ENCODE peak calls at places on chromosomes 3 and 15, in four cellular contexts. One of them, this sample, is unnamed.

GRCh38 chr15:89662893-89663673 is 7.8 kb upstream of the KIF7 start:
- DNase-seq in K562: no peak
- DNase-seq in GM12878: no peak
- DNase-seq in HepG2: no peak
- DNase-seq in this sample: no peak

GRCh38 chr15:74040115-74040850 is 42.1 kb downstream of the GOLGA6A start:
- DNase-seq in K562: no peak
- DNase-seq in GM12878: no peak
- DNase-seq in HepG2: no peak
- DNase-seq in this sample: peak; percentile 15

GRCh38 chr3:76990606-76991005 is 49.3 kb upstream of the ROBO2 start:
- DNase-seq in K562: no peak
- DNase-seq in GM12878: no peak
- DNase-seq in HepG2: no peak
- DNase-seq in this sample: no peak

GRCh38 chr3:24110051-24110450 is 165.0 kb downstream of the NR1D2 start:
- DNase-seq in K562: no peak
- DNase-seq in GM12878: no peak
- DNase-seq in HepG2: no peak
- DNase-seq in this sample: no peak

GRCh38 chr15:44084728-44085127 is 110.3 kb downstream of the FRMD5 start:
- DNase-seq in K562: no peak
- DNase-seq in GM12878: no peak
- DNase-seq in HepG2: no peak
- DNase-seq in this sample: no peak

GRCh38 chr15:96171271-96171739 is 159.2 kb upstream of the NR2F2 start:
- DNase-seq in K562: no peak
- DNase-seq in GM12878: no peak
- DNase-seq in HepG2: peak; percentile 88
- DNase-seq in this sample: peak; percentile 28

GRCh38 chr15:55343168-55343567 is 24.1 kb downstream of the PIGB start:
- DNase-seq in K562: no peak
- DNase-seq in GM12878: no peak
- DNase-seq in HepG2: no peak
- DNase-seq in this sample: no peak

GRCh38 chr15:28094732-28095521 is 4.2 kb downstream of the OCA2 start:
- DNase-seq in K562: no peak
- DNase-seq in GM12878: no peak
- DNase-seq in HepG2: no peak
- DNase-seq in this sample: no peak

GRCh38 chr15:49199666-49200065 is 29.6 kb downstream of the GALK2 start:
- DNase-seq in K562: no peak
- DNase-seq in GM12878: no peak
- DNase-seq in HepG2: no peak
- DNase-seq in this sample: no peak

GRCh38 chr15:68620721-68621528 is 42.1 kb downstream of the CORO2B start:
- DNase-seq in K562: no peak
- DNase-seq in GM12878: no peak
- DNase-seq in HepG2: no peak
- DNase-seq in this sample: no peak

GRCh38 chr3:48440590-48440958 is 517 bp downstream of the TMA7 start:
- DNase-seq in K562: no peak
- DNase-seq in GM12878: no peak
- DNase-seq in HepG2: no peak
- DNase-seq in this sample: no peak

GRCh38 chr3:53729130-53729529 is 117.1 kb downstream of the CHDH start:
- DNase-seq in K562: no peak
- DNase-seq in GM12878: no peak
- DNase-seq in HepG2: no peak
- DNase-seq in this sample: no peak

DNA sequence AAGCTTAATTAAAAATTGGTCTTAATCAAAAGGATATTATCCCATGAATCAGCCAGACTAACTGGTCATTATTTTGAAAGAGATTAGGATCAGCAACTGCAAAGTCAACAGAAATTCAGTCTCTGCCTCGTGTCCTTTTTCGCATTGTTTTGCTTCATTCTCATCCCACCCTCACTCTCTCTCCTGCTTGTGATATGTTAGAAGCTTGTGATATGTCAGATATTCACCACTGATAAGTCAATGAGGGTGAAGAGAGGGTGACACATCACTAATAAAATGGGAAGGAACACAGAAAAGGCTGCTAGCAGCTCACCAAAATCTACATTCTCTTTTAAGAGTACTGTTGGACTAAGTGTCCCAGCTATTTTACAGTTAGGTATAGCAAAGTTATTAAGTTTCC is 146.1 kb downstream of the SUCNR1 start:
- DNase-seq in K562: no peak
- DNase-seq in GM12878: no peak
- DNase-seq in HepG2: no peak
- DNase-seq in this sample: no peak
- TF ChIP-seq POLR2AphosphoS2 in K562: no peak
- TF ChIP-seq POLR2AphosphoS2 in GM12878: no peak
- TF ChIP-seq POLR2AphosphoS2 in HepG2: no peak
- TF ChIP-seq POLR2AphosphoS2 in this sample: no peak

DNA sequence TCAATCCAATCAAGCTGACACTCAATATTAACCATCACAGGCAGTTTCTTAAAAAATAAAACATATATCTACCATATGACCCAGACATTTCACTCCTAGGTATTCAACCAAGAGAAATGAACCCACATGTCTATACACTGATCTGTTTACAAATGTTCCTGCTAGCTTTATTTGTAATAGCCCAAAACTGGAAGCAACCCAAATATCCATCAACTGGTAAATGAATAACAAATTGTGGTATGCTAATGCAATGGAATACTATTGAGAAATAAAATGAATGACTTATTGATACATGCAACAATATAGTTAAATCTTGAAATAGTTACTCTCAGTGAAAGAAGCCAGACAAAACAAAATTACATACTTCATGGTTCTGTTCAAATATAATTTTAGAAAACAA is 373.6 kb downstream of the ZNF385D start:
- DNase-seq in K562: no peak
- DNase-seq in GM12878: no peak
- DNase-seq in HepG2: no peak
- DNase-seq in this sample: no peak
- H3K4me3 ChIP-seq in K562: no peak overlapping the region
- H3K4me3 ChIP-seq in GM12878: no peak overlapping the region
- H3K4me3 ChIP-seq in HepG2: no peak overlapping the region
- H3K4me3 ChIP-seq in this sample: no peak overlapping the region

DNA sequence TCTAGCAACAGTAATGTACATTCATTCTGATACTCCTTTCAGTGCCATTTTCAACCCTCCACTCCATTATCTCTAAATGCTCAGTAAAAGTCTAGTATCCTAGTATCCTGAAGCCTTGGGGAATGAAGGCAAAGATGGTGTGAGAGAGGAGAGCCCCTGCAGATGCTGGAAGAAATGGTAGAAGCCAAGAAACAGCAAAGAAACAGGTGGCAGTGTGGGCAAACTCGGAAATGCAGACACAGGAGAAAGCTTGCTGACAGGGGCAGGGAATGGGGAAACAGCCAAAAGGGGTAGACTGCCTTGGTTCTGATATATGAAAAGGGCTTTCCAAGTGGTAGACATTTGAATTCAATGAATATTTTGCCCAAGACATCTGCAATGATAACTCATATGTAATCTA is 34.2 kb upstream of the CASR start:
- DNase-seq in K562: no peak
- DNase-seq in GM12878: no peak
- DNase-seq in HepG2: no peak
- DNase-seq in this sample: no peak
- TF ChIP-seq RAD21 in K562: no peak
- TF ChIP-seq RAD21 in GM12878: no peak
- TF ChIP-seq RAD21 in HepG2: no peak
- TF ChIP-seq RAD21 in this sample: no peak

GRCh38 chr3:178703268-178703975 is 167.2 kb downstream of the KCNMB2 start:
- DNase-seq in K562: no peak
- DNase-seq in GM12878: no peak
- DNase-seq in HepG2: no peak
- DNase-seq in this sample: no peak
- TF ChIP-seq POLR2AphosphoS2 in K562: no peak
- TF ChIP-seq POLR2AphosphoS2 in GM12878: no peak
- TF ChIP-seq POLR2AphosphoS2 in HepG2: no peak
- TF ChIP-seq POLR2AphosphoS2 in this sample: no peak

DNA sequence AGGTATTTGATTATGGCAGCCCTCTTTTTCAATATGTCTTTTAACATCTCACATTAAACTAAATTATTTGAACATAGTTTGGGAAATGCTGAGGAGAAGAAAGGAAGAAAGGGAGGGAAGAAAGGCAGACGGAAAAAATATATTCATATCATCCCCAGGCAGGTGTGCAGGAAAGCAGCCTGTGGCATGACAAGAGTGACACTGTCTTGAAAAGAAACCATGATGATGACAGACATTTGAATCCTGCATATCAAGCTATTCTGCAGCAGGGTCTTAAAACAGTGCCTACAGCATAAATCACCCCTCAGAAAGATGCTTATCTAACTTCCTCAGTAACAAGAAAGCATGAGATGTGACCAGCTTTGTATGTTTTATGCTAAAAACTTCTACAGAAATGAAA is 144.5 kb upstream of the GRM7 start:
- DNase-seq in K562: no peak
- DNase-seq in GM12878: no peak
- DNase-seq in HepG2: no peak
- DNase-seq in this sample: no peak
- H3K4me3 ChIP-seq in K562: no peak overlapping the region
- H3K4me3 ChIP-seq in GM12878: no peak overlapping the region
- H3K4me3 ChIP-seq in HepG2: no peak overlapping the region
- H3K4me3 ChIP-seq in this sample: no peak overlapping the region